ENCODE peak calls at places on chromosomes 2 and 18, in four cellular contexts. F is K562, D is H1, W is HepG2. C is an unnamed sample. For H3K4me1, the result is how much of the 10 kb centered on the place peaks cover.

GRCh38 chr2:78864205-78864604 is 161.3 kb upstream of the REG3G start:
- DNase-seq in F (no peak), W (no peak), D (no peak), C (no peak)

GRCh38 chr18:50083708-50084107 is 111.2 kb downstream of the MYO5B start:
- DNase-seq in F (no peak), D (no peak), W (no peak), C (no peak)

GRCh38 chr2:213422211-213422610 is 137.9 kb downstream of the SPAG16 start:
- DNase-seq in F (no peak), W (no peak), D (no peak), C (no peak)

GRCh38 chr2:88642278-88642677 is 15.0 kb upstream of the EIF2AK3 start:
- DNase-seq in D (no peak), W (no peak), F (no peak), C (no peak)

GRCh38 chr2:38376346-38376682 is 759 bp downstream of the ATL2 start:
- DNase-seq in W (peak), D (peak), F (peak), C (no peak)

GRCh38 chr18:53426656-53427055 is 797.8 kb downstream of the MBD2 start:
- DNase-seq in D (no peak), F (no peak), W (no peak), C (no peak)

GRCh38 chr2:43179947-43180346 is 46.5 kb downstream of the ZFP36L2 start:
- DNase-seq in W (no peak), F (no peak), D (no peak), C (peak)

GRCh38 chr2:54672587-54673456 is 50.6 kb upstream of the EML6 start:
- DNase-seq in D (peak), W (no peak), F (no peak), C (no peak)

GRCh38 chr2:186098821-186099220 is 360.2 kb downstream of the FSIP2 start:
- DNase-seq in D (no peak), W (no peak), F (no peak), C (no peak)

GRCh38 chr2:66448592-66448991 is 13.7 kb downstream of the MEIS1 start:
- DNase-seq in F (no peak), D (no peak), W (no peak), C (no peak)
- H3K4me1 ChIP-seq in F (under half), D (under half), W (under half), C (under half)

DNA sequence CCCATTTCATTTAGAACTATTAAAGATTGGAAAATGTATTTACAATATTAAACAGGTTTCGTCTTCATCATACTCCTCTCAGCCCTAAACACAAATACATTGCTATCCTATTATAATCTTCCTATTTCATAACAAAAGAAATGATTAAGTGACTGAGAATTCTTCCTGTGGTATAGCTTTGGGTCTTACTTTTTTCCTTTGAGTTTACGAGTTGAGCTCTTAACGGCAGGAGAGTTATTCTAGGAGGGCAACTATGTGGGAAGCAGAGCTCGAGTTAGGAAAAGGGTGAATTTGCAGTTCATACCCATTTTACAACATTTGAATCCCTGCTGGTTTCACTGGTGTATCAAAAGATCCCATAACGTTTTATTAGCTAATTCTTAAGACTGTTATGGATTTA is 105.0 kb downstream of the FIGN start:
- DNase-seq in D (no peak), F (no peak), W (no peak), C (no peak)
- TF ChIP-seq CREB1 in D (no peak), F (no peak), W (no peak), C (no peak)

GRCh38 chr2:232871418-232871834 is 1.4 kb downstream of the SNORC start:
- DNase-seq in D (no peak), W (no peak), F (no peak), C (no peak)

GRCh38 chr2:232869138-232870001 is 694 bp upstream of the SNORC start:
- DNase-seq in W (peak), D (peak), F (no peak), C (peak)

GRCh38 chr2:232871835-232872736 is 2.0 kb downstream of the SNORC start:
- DNase-seq in F (no peak), W (peak), D (no peak), C (no peak)

GRCh38 chr2:232870002-232870765 is at the start of gene SNORC:
- DNase-seq in D (peak), F (no peak), W (peak), C (no peak)

DNA sequence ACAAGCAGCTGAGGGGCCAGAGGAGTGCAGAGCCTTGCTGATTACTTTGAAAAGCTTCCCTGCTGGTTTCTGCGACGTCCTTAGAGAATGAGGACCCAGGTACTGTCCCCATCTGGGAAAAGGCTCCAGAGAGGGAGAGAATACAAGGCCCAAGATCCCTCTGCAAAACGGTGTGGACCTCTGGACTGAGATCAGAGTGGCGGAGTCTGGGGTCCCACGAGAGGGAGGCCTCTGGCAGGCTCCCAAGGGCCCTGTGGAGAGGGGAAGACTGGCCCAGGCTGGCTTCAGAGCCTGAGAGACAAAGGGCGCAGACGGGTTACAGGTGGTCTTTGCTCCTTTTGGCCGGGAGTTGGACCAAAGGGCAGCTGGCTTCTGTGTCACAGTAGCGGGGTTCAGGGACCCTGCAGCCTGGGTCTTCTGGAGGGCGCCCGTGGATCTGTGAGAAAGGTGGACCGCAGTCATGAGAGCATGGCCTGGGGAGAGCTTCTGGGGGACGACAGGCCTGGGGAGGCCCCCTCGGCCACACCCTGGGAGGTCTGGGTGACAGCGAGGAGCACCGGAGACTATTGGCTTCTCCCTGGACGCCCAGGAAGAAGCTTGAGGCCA is 805 bp downstream of the SNORC start:
- DNase-seq in W (no peak), F (no peak), D (no peak), C (no peak)
- H3K4me1 ChIP-seq in W (half or more), F (under half), D (under half), C (under half)

GRCh38 chr2:127185720-127186119 is 34.4 kb downstream of the CYP27C1 start:
- DNase-seq in D (no peak), W (no peak), F (no peak), C (no peak)

GRCh38 chr2:127188797-127189196 is 31.3 kb downstream of the CYP27C1 start:
- DNase-seq in D (no peak), F (no peak), W (no peak), C (no peak)

GRCh38 chr2:127185093-127185492 is 35.0 kb downstream of the CYP27C1 start:
- DNase-seq in W (no peak), F (peak), D (no peak), C (no peak)

GRCh38 chr2:127187831-127188230 is 32.3 kb downstream of the CYP27C1 start:
- DNase-seq in W (no peak), D (no peak), F (no peak), C (no peak)

GRCh38 chr2:127187081-127187775 is 32.9 kb downstream of the CYP27C1 start:
- DNase-seq in W (no peak), F (no peak), D (no peak), C (no peak)
- TF ChIP-seq CREB1 in W (no peak), F (no peak), D (no peak), C (no peak)

DNA sequence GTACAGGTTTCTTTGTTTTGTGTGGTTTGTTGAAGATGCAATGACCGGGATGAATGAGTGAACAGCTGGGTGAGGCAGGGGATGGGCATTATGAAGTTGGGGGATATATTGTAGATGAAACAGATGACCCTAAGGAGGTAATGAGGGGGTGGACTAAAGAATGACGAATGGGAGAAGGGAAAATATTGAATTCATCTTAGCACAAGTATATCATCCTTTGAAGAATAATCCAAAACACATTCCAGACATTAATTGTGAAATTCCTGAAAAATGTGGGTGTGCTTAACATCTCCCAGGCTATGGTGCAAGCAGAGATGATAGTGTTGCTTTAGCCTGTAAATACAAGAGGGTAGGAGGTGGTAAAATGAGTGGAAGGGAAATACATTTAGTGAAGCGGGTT is 5.8 kb downstream of the CRIM1 start:
- DNase-seq in W (no peak), F (no peak), D (no peak), C (no peak)
- H3K4me1 ChIP-seq in W (half or more), F (under half), D (under half), C (half or more)

GRCh38 chr2:234136461-234136860 is 86.0 kb downstream of the SPP2 start:
- DNase-seq in W (no peak), F (no peak), D (no peak), C (peak)

GRCh38 chr2:234133004-234133403 is 82.5 kb downstream of the SPP2 start:
- DNase-seq in D (no peak), W (no peak), F (no peak), C (no peak)

GRCh38 chr2:234137400-234138014 is 87.0 kb downstream of the SPP2 start:
- DNase-seq in D (no peak), W (no peak), F (no peak), C (no peak)

GRCh38 chr2:234134496-234134895 is 84.0 kb downstream of the SPP2 start:
- DNase-seq in F (no peak), D (no peak), W (no peak), C (no peak)

GRCh38 chr2:234135750-234136221 is 85.3 kb downstream of the SPP2 start:
- DNase-seq in W (peak), D (peak), F (peak), C (peak)
- TF ChIP-seq CREB1 in W (no peak), D (no peak), F (no peak), C (no peak)

GRCh38 chr2:68248361-68248760 is 4.0 kb downstream of the PPP3R1 start:
- DNase-seq in W (no peak), D (no peak), F (no peak), C (no peak)

GRCh38 chr2:68248806-68249205 is 3.5 kb downstream of the PPP3R1 start:
- DNase-seq in W (no peak), D (no peak), F (no peak), C (no peak)

GRCh38 chr2:68245066-68245465 is 7.3 kb downstream of the PPP3R1 start:
- DNase-seq in F (no peak), W (no peak), D (no peak), C (no peak)

GRCh38 chr2:68244456-68244855 is 7.9 kb downstream of the PPP3R1 start:
- DNase-seq in D (no peak), F (no peak), W (no peak), C (no peak)

GRCh38 chr2:68245672-68246071 is 6.7 kb downstream of the PPP3R1 start:
- DNase-seq in D (no peak), W (no peak), F (no peak), C (no peak)
- H3K4me1 ChIP-seq in D (under half), W (half or more), F (under half), C (under half)

C was measured in GM23338.